ENCODE peak calls at places on chromosome 20, in five cellular contexts. N is NCI-H2081; J is CD8-positive, alpha-beta T cell; O is NCI-H526; B is NB4. G is an unnamed sample.

GRCh38 chr20:63833776-63834544 is 2.9 kb upstream of the ZBTB46 start:
- DNase-seq in N (no peak), J (no peak), O (no peak), B (peak), G (no peak)

GRCh38 chr20:15823718-15824117 is 749.5 kb downstream of the KIF16B start:
- DNase-seq in N (no peak), J (no peak), O (no peak), B (no peak), G (no peak)

GRCh38 chr20:63441136-63441776 is 31.2 kb downstream of the KCNQ2 start:
- DNase-seq in N (no peak), J (no peak), O (no peak), B (peak), G (no peak)

GRCh38 chr20:4289875-4290274 is 274.5 kb upstream of the RNF24 start:
- DNase-seq in N (no peak), J (no peak), O (no peak), B (no peak), G (no peak)

GRCh38 chr20:38255389-38255788 is 5.1 kb downstream of the KIAA1755 start:
- DNase-seq in N (no peak), J (no peak), O (no peak), B (no peak), G (no peak)

GRCh38 chr20:57391439-57392129 is 388 bp downstream of the RBM38 start:
- DNase-seq in N (peak), J (no peak), O (no peak), B (peak), G (no peak)

GRCh38 chr20:56897318-56897962 is 268.3 kb downstream of the TFAP2C start:
- DNase-seq in N (no peak), J (no peak), O (no peak), B (no peak), G (no peak)

GRCh38 chr20:19564261-19564660 is 193.8 kb upstream of the RIN2 start:
- DNase-seq in N (no peak), J (no peak), O (no peak), B (no peak), G (no peak)

GRCh38 chr20:33910529-33911327 is 83.0 kb upstream of the RALY start:
- DNase-seq in N (no peak), J (no peak), O (no peak), B (no peak), G (no peak)

GRCh38 chr20:8153281-8153908 is 21.3 kb downstream of the PLCB1 start:
- DNase-seq in N (no peak), J (no peak), O (no peak), B (peak), G (no peak)

GRCh38 chr20:17895641-17896246 is 72.8 kb downstream of the SNX5 start:
- DNase-seq in N (no peak), J (no peak), O (no peak), B (peak), G (peak)

GRCh38 chr20:8621021-8621420 is 447.9 kb upstream of the PLCB4 start:
- DNase-seq in N (peak), J (no peak), O (peak), B (no peak), G (no peak)